ENCODE peak calls at places on chromosomes 13 and 19, in nine cellular contexts. One of them, this sample, is unnamed.

GRCh38 chr19:9865732-9866627 is 30.9 kb downstream of the PIN1 start:
- DNase-seq in fibroblast of the conjunctiva: no peak
- DNase-seq in amygdala: no peak
- DNase-seq in BE2C: no peak
- DNase-seq in stimulated activated CD4-positive, alpha-beta T cell treated with anti-CD3 and anti-CD28 coated beads, Interleukin-4, amount 100 ng/mL, for 1 hour: no peak
- DNase-seq in tibial artery: no peak
- DNase-seq in NCI-H460: no peak
- DNase-seq in neural progenitor cell: peak
- DNase-seq in CD4-positive, alpha-beta memory T cell: peak
- DNase-seq in this sample: peak

GRCh38 chr19:13781547-13781946 is 7.3 kb downstream of the C19orf53 start:
- DNase-seq in fibroblast of the conjunctiva: peak
- DNase-seq in amygdala: peak
- DNase-seq in BE2C: peak
- DNase-seq in stimulated activated CD4-positive, alpha-beta T cell treated with anti-CD3 and anti-CD28 coated beads, Interleukin-4, amount 100 ng/mL, for 1 hour: no peak
- DNase-seq in tibial artery: peak
- DNase-seq in NCI-H460: no peak
- DNase-seq in neural progenitor cell: peak
- DNase-seq in CD4-positive, alpha-beta memory T cell: no peak
- DNase-seq in this sample: peak

GRCh38 chr13:100532090-100532766 is 56.4 kb downstream of the GGACT start:
- DNase-seq in fibroblast of the conjunctiva: no peak
- DNase-seq in amygdala: no peak
- DNase-seq in BE2C: no peak
- DNase-seq in stimulated activated CD4-positive, alpha-beta T cell treated with anti-CD3 and anti-CD28 coated beads, Interleukin-4, amount 100 ng/mL, for 1 hour: no peak
- DNase-seq in tibial artery: no peak
- DNase-seq in NCI-H460: no peak
- DNase-seq in neural progenitor cell: no peak
- DNase-seq in CD4-positive, alpha-beta memory T cell: no peak
- DNase-seq in this sample: no peak

GRCh38 chr13:98509271-98510155 is 67.4 kb downstream of the STK24 start:
- DNase-seq in fibroblast of the conjunctiva: peak
- DNase-seq in amygdala: no peak
- DNase-seq in BE2C: no peak
- DNase-seq in stimulated activated CD4-positive, alpha-beta T cell treated with anti-CD3 and anti-CD28 coated beads, Interleukin-4, amount 100 ng/mL, for 1 hour: peak
- DNase-seq in tibial artery: peak
- DNase-seq in NCI-H460: peak
- DNase-seq in neural progenitor cell: no peak
- DNase-seq in CD4-positive, alpha-beta memory T cell: peak
- DNase-seq in this sample: peak

GRCh38 chr19:14425696-14426138 is 6.6 kb upstream of the DDX39A start:
- DNase-seq in fibroblast of the conjunctiva: no peak
- DNase-seq in amygdala: no peak
- DNase-seq in BE2C: no peak
- DNase-seq in stimulated activated CD4-positive, alpha-beta T cell treated with anti-CD3 and anti-CD28 coated beads, Interleukin-4, amount 100 ng/mL, for 1 hour: no peak
- DNase-seq in tibial artery: no peak
- DNase-seq in NCI-H460: no peak
- DNase-seq in neural progenitor cell: no peak
- DNase-seq in CD4-positive, alpha-beta memory T cell: no peak
- DNase-seq in this sample: no peak

GRCh38 chr19:31348416-31349159 is 648 bp downstream of the TSHZ3 start:
- DNase-seq in fibroblast of the conjunctiva: no peak
- DNase-seq in amygdala: no peak
- DNase-seq in BE2C: no peak
- DNase-seq in stimulated activated CD4-positive, alpha-beta T cell treated with anti-CD3 and anti-CD28 coated beads, Interleukin-4, amount 100 ng/mL, for 1 hour: peak
- DNase-seq in tibial artery: no peak
- DNase-seq in NCI-H460: no peak
- DNase-seq in neural progenitor cell: peak
- DNase-seq in CD4-positive, alpha-beta memory T cell: peak
- DNase-seq in this sample: peak

GRCh38 chr13:74026753-74027152 is 107.5 kb downstream of the KLF12 start:
- DNase-seq in fibroblast of the conjunctiva: no peak
- DNase-seq in amygdala: no peak
- DNase-seq in BE2C: no peak
- DNase-seq in stimulated activated CD4-positive, alpha-beta T cell treated with anti-CD3 and anti-CD28 coated beads, Interleukin-4, amount 100 ng/mL, for 1 hour: peak
- DNase-seq in tibial artery: no peak
- DNase-seq in NCI-H460: no peak
- DNase-seq in neural progenitor cell: no peak
- DNase-seq in CD4-positive, alpha-beta memory T cell: peak
- DNase-seq in this sample: peak

GRCh38 chr19:43674630-43674982 is 4.6 kb upstream of the PLAUR start:
- DNase-seq in fibroblast of the conjunctiva: no peak
- DNase-seq in amygdala: no peak
- DNase-seq in BE2C: no peak
- DNase-seq in stimulated activated CD4-positive, alpha-beta T cell treated with anti-CD3 and anti-CD28 coated beads, Interleukin-4, amount 100 ng/mL, for 1 hour: no peak
- DNase-seq in tibial artery: no peak
- DNase-seq in NCI-H460: no peak
- DNase-seq in neural progenitor cell: no peak
- DNase-seq in CD4-positive, alpha-beta memory T cell: no peak
- DNase-seq in this sample: no peak

GRCh38 chr19:20339444-20339843 is 172.4 kb downstream of the ZNF486 start:
- DNase-seq in fibroblast of the conjunctiva: no peak
- DNase-seq in amygdala: no peak
- DNase-seq in BE2C: no peak
- DNase-seq in stimulated activated CD4-positive, alpha-beta T cell treated with anti-CD3 and anti-CD28 coated beads, Interleukin-4, amount 100 ng/mL, for 1 hour: no peak
- DNase-seq in tibial artery: no peak
- DNase-seq in NCI-H460: no peak
- DNase-seq in neural progenitor cell: no peak
- DNase-seq in CD4-positive, alpha-beta memory T cell: no peak
- DNase-seq in this sample: no peak

GRCh38 chr19:16381756-16382401 is 57.3 kb downstream of the KLF2 start:
- DNase-seq in fibroblast of the conjunctiva: no peak
- DNase-seq in amygdala: peak
- DNase-seq in BE2C: no peak
- DNase-seq in stimulated activated CD4-positive, alpha-beta T cell treated with anti-CD3 and anti-CD28 coated beads, Interleukin-4, amount 100 ng/mL, for 1 hour: no peak
- DNase-seq in tibial artery: peak
- DNase-seq in NCI-H460: no peak
- DNase-seq in neural progenitor cell: no peak
- DNase-seq in CD4-positive, alpha-beta memory T cell: no peak
- DNase-seq in this sample: no peak

GRCh38 chr13:37485766-37486165 is 112.8 kb downstream of the POSTN start:
- DNase-seq in fibroblast of the conjunctiva: no peak
- DNase-seq in amygdala: no peak
- DNase-seq in BE2C: no peak
- DNase-seq in stimulated activated CD4-positive, alpha-beta T cell treated with anti-CD3 and anti-CD28 coated beads, Interleukin-4, amount 100 ng/mL, for 1 hour: no peak
- DNase-seq in tibial artery: no peak
- DNase-seq in NCI-H460: no peak
- DNase-seq in neural progenitor cell: no peak
- DNase-seq in CD4-positive, alpha-beta memory T cell: no peak
- DNase-seq in this sample: no peak

GRCh38 chr19:16825312-16826168 is 3.7 kb upstream of the SIN3B start:
- DNase-seq in fibroblast of the conjunctiva: peak
- DNase-seq in amygdala: no peak
- DNase-seq in BE2C: peak
- DNase-seq in stimulated activated CD4-positive, alpha-beta T cell treated with anti-CD3 and anti-CD28 coated beads, Interleukin-4, amount 100 ng/mL, for 1 hour: no peak
- DNase-seq in tibial artery: no peak
- DNase-seq in NCI-H460: peak
- DNase-seq in neural progenitor cell: peak
- DNase-seq in CD4-positive, alpha-beta memory T cell: no peak
- DNase-seq in this sample: peak

GRCh38 chr13:52882803-52883202 is 34.4 kb upstream of the PCDH8 start:
- DNase-seq in fibroblast of the conjunctiva: no peak
- DNase-seq in amygdala: no peak
- DNase-seq in BE2C: no peak
- DNase-seq in stimulated activated CD4-positive, alpha-beta T cell treated with anti-CD3 and anti-CD28 coated beads, Interleukin-4, amount 100 ng/mL, for 1 hour: no peak
- DNase-seq in tibial artery: no peak
- DNase-seq in NCI-H460: no peak
- DNase-seq in neural progenitor cell: no peak
- DNase-seq in CD4-positive, alpha-beta memory T cell: no peak
- DNase-seq in this sample: no peak

GRCh38 chr19:16038196-16038695 is 38.0 kb upstream of the TPM4 start:
- DNase-seq in fibroblast of the conjunctiva: no peak
- DNase-seq in amygdala: no peak
- DNase-seq in BE2C: no peak
- DNase-seq in stimulated activated CD4-positive, alpha-beta T cell treated with anti-CD3 and anti-CD28 coated beads, Interleukin-4, amount 100 ng/mL, for 1 hour: no peak
- DNase-seq in tibial artery: no peak
- DNase-seq in NCI-H460: no peak
- DNase-seq in neural progenitor cell: no peak
- DNase-seq in CD4-positive, alpha-beta memory T cell: no peak
- DNase-seq in this sample: no peak

GRCh38 chr13:89900104-89900760 is 1447.3 kb upstream of the MIR17HG start:
- DNase-seq in fibroblast of the conjunctiva: no peak
- DNase-seq in amygdala: no peak
- DNase-seq in BE2C: no peak
- DNase-seq in stimulated activated CD4-positive, alpha-beta T cell treated with anti-CD3 and anti-CD28 coated beads, Interleukin-4, amount 100 ng/mL, for 1 hour: no peak
- DNase-seq in tibial artery: no peak
- DNase-seq in NCI-H460: no peak
- DNase-seq in neural progenitor cell: no peak
- DNase-seq in CD4-positive, alpha-beta memory T cell: no peak
- DNase-seq in this sample: no peak

GRCh38 chr13:24221007-24221406 is 60.5 kb downstream of the SPATA13 start:
- DNase-seq in fibroblast of the conjunctiva: no peak
- DNase-seq in amygdala: no peak
- DNase-seq in BE2C: no peak
- DNase-seq in stimulated activated CD4-positive, alpha-beta T cell treated with anti-CD3 and anti-CD28 coated beads, Interleukin-4, amount 100 ng/mL, for 1 hour: no peak
- DNase-seq in tibial artery: no peak
- DNase-seq in NCI-H460: peak
- DNase-seq in neural progenitor cell: no peak
- DNase-seq in CD4-positive, alpha-beta memory T cell: no peak
- DNase-seq in this sample: no peak

GRCh38 chr19:39474139-39474620 is 6.5 kb upstream of the TIMM50 start:
- DNase-seq in fibroblast of the conjunctiva: peak
- DNase-seq in amygdala: peak
- DNase-seq in BE2C: peak
- DNase-seq in stimulated activated CD4-positive, alpha-beta T cell treated with anti-CD3 and anti-CD28 coated beads, Interleukin-4, amount 100 ng/mL, for 1 hour: peak
- DNase-seq in tibial artery: peak
- DNase-seq in NCI-H460: peak
- DNase-seq in neural progenitor cell: peak
- DNase-seq in CD4-positive, alpha-beta memory T cell: peak
- DNase-seq in this sample: peak

GRCh38 chr13:101490400-101491015 is 38.0 kb downstream of the ITGBL1 start:
- DNase-seq in fibroblast of the conjunctiva: no peak
- DNase-seq in amygdala: no peak
- DNase-seq in BE2C: no peak
- DNase-seq in stimulated activated CD4-positive, alpha-beta T cell treated with anti-CD3 and anti-CD28 coated beads, Interleukin-4, amount 100 ng/mL, for 1 hour: no peak
- DNase-seq in tibial artery: no peak
- DNase-seq in NCI-H460: no peak
- DNase-seq in neural progenitor cell: peak
- DNase-seq in CD4-positive, alpha-beta memory T cell: no peak
- DNase-seq in this sample: no peak

GRCh38 chr13:39768962-39769361 is 113.5 kb downstream of the COG6 start:
- DNase-seq in fibroblast of the conjunctiva: no peak
- DNase-seq in amygdala: no peak
- DNase-seq in BE2C: no peak
- DNase-seq in stimulated activated CD4-positive, alpha-beta T cell treated with anti-CD3 and anti-CD28 coated beads, Interleukin-4, amount 100 ng/mL, for 1 hour: no peak
- DNase-seq in tibial artery: no peak
- DNase-seq in NCI-H460: no peak
- DNase-seq in neural progenitor cell: no peak
- DNase-seq in CD4-positive, alpha-beta memory T cell: no peak
- DNase-seq in this sample: no peak

GRCh38 chr19:12656899-12657571 is 9.5 kb downstream of the MAN2B1 start:
- DNase-seq in fibroblast of the conjunctiva: no peak
- DNase-seq in amygdala: no peak
- DNase-seq in BE2C: no peak
- DNase-seq in stimulated activated CD4-positive, alpha-beta T cell treated with anti-CD3 and anti-CD28 coated beads, Interleukin-4, amount 100 ng/mL, for 1 hour: peak
- DNase-seq in tibial artery: no peak
- DNase-seq in NCI-H460: no peak
- DNase-seq in neural progenitor cell: no peak
- DNase-seq in CD4-positive, alpha-beta memory T cell: no peak
- DNase-seq in this sample: peak

GRCh38 chr13:75749407-75749806 is 113.3 kb downstream of the LMO7 start:
- DNase-seq in fibroblast of the conjunctiva: no peak
- DNase-seq in amygdala: no peak
- DNase-seq in BE2C: peak
- DNase-seq in stimulated activated CD4-positive, alpha-beta T cell treated with anti-CD3 and anti-CD28 coated beads, Interleukin-4, amount 100 ng/mL, for 1 hour: no peak
- DNase-seq in tibial artery: peak
- DNase-seq in NCI-H460: no peak
- DNase-seq in neural progenitor cell: peak
- DNase-seq in CD4-positive, alpha-beta memory T cell: no peak
- DNase-seq in this sample: no peak

GRCh38 chr19:35730326-35730725 is 11.9 kb downstream of the IGFLR1 start:
- DNase-seq in fibroblast of the conjunctiva: no peak
- DNase-seq in amygdala: no peak
- DNase-seq in BE2C: no peak
- DNase-seq in stimulated activated CD4-positive, alpha-beta T cell treated with anti-CD3 and anti-CD28 coated beads, Interleukin-4, amount 100 ng/mL, for 1 hour: no peak
- DNase-seq in tibial artery: no peak
- DNase-seq in NCI-H460: no peak
- DNase-seq in neural progenitor cell: no peak
- DNase-seq in CD4-positive, alpha-beta memory T cell: no peak
- DNase-seq in this sample: no peak

GRCh38 chr13:69324109-69324886 is 783.3 kb upstream of the ATXN8OS start:
- DNase-seq in fibroblast of the conjunctiva: peak
- DNase-seq in amygdala: no peak
- DNase-seq in BE2C: no peak
- DNase-seq in stimulated activated CD4-positive, alpha-beta T cell treated with anti-CD3 and anti-CD28 coated beads, Interleukin-4, amount 100 ng/mL, for 1 hour: no peak
- DNase-seq in tibial artery: no peak
- DNase-seq in NCI-H460: peak
- DNase-seq in neural progenitor cell: peak
- DNase-seq in CD4-positive, alpha-beta memory T cell: no peak
- DNase-seq in this sample: no peak

GRCh38 chr19:52946322-52947310 is 16.1 kb downstream of the ZNF816 start:
- DNase-seq in fibroblast of the conjunctiva: no peak
- DNase-seq in amygdala: peak
- DNase-seq in BE2C: peak
- DNase-seq in stimulated activated CD4-positive, alpha-beta T cell treated with anti-CD3 and anti-CD28 coated beads, Interleukin-4, amount 100 ng/mL, for 1 hour: no peak
- DNase-seq in tibial artery: no peak
- DNase-seq in NCI-H460: no peak
- DNase-seq in neural progenitor cell: peak
- DNase-seq in CD4-positive, alpha-beta memory T cell: no peak
- DNase-seq in this sample: peak

GRCh38 chr19:33214621-33215020 is 11.0 kb downstream of the SLC7A10 start:
- DNase-seq in fibroblast of the conjunctiva: no peak
- DNase-seq in amygdala: no peak
- DNase-seq in BE2C: peak
- DNase-seq in stimulated activated CD4-positive, alpha-beta T cell treated with anti-CD3 and anti-CD28 coated beads, Interleukin-4, amount 100 ng/mL, for 1 hour: no peak
- DNase-seq in tibial artery: no peak
- DNase-seq in NCI-H460: no peak
- DNase-seq in neural progenitor cell: peak
- DNase-seq in CD4-positive, alpha-beta memory T cell: no peak
- DNase-seq in this sample: peak

GRCh38 chr13:111510502-111511218 is 190.2 kb downstream of the TEX29 start:
- DNase-seq in fibroblast of the conjunctiva: no peak
- DNase-seq in amygdala: no peak
- DNase-seq in BE2C: no peak
- DNase-seq in stimulated activated CD4-positive, alpha-beta T cell treated with anti-CD3 and anti-CD28 coated beads, Interleukin-4, amount 100 ng/mL, for 1 hour: no peak
- DNase-seq in tibial artery: no peak
- DNase-seq in NCI-H460: no peak
- DNase-seq in neural progenitor cell: no peak
- DNase-seq in CD4-positive, alpha-beta memory T cell: no peak
- DNase-seq in this sample: no peak

GRCh38 chr19:11268783-11269267 is 6.5 kb upstream of the DOCK6 start:
- DNase-seq in fibroblast of the conjunctiva: peak
- DNase-seq in amygdala: peak
- DNase-seq in BE2C: peak
- DNase-seq in stimulated activated CD4-positive, alpha-beta T cell treated with anti-CD3 and anti-CD28 coated beads, Interleukin-4, amount 100 ng/mL, for 1 hour: no peak
- DNase-seq in tibial artery: no peak
- DNase-seq in NCI-H460: no peak
- DNase-seq in neural progenitor cell: no peak
- DNase-seq in CD4-positive, alpha-beta memory T cell: no peak
- DNase-seq in this sample: no peak

GRCh38 chr19:2081873-2082810 is 14.0 kb downstream of the MOB3A start:
- DNase-seq in fibroblast of the conjunctiva: no peak
- DNase-seq in amygdala: no peak
- DNase-seq in BE2C: no peak
- DNase-seq in stimulated activated CD4-positive, alpha-beta T cell treated with anti-CD3 and anti-CD28 coated beads, Interleukin-4, amount 100 ng/mL, for 1 hour: no peak
- DNase-seq in tibial artery: no peak
- DNase-seq in NCI-H460: no peak
- DNase-seq in neural progenitor cell: no peak
- DNase-seq in CD4-positive, alpha-beta memory T cell: peak
- DNase-seq in this sample: no peak

This sample was measured in ELF-1.